ENCODE peak calls at places on chromosome 14, in seven cellular contexts. One of them, this sample, is unnamed.

GRCh38 chr14:92958373-92959188 is 35.6 kb downstream of the CHGA start:
- DNase-seq in coronary artery: no peak
- DNase-seq in BJ: no peak
- DNase-seq in A549: no peak
- DNase-seq in cardiac fibroblast: no peak
- DNase-seq in IMR-90: no peak
- DNase-seq in tibial artery: no peak
- DNase-seq in this sample: no peak

GRCh38 chr14:83208346-83208745 is 1674.7 kb upstream of the SEL1L start:
- DNase-seq in coronary artery: no peak
- DNase-seq in BJ: no peak
- DNase-seq in A549: no peak
- DNase-seq in cardiac fibroblast: no peak
- DNase-seq in IMR-90: peak; percentile 35
- DNase-seq in tibial artery: no peak
- DNase-seq in this sample: no peak

GRCh38 chr14:50533314-50533705 is 941 bp upstream of the MAP4K5 start:
- DNase-seq in coronary artery: no peak
- DNase-seq in BJ: no peak
- DNase-seq in A549: no peak
- DNase-seq in cardiac fibroblast: no peak
- DNase-seq in IMR-90: no peak
- DNase-seq in tibial artery: no peak
- DNase-seq in this sample: no peak

GRCh38 chr14:102568115-102568614 is 24.3 kb upstream of the RCOR1 start:
- DNase-seq in coronary artery: no peak
- DNase-seq in BJ: no peak
- DNase-seq in A549: peak; percentile 58
- DNase-seq in cardiac fibroblast: no peak
- DNase-seq in IMR-90: no peak
- DNase-seq in tibial artery: no peak
- DNase-seq in this sample: peak; percentile 63

GRCh38 chr14:72558721-72559120 is 335.2 kb downstream of the DPF3 start:
- DNase-seq in coronary artery: no peak
- DNase-seq in BJ: peak; percentile 12
- DNase-seq in A549: no peak
- DNase-seq in cardiac fibroblast: peak; percentile 67
- DNase-seq in IMR-90: peak; percentile 56
- DNase-seq in tibial artery: no peak
- DNase-seq in this sample: no peak

GRCh38 chr14:60514378-60515243 is 5.7 kb downstream of the SIX6 start:
- DNase-seq in coronary artery: no peak
- DNase-seq in BJ: no peak
- DNase-seq in A549: peak; percentile 17
- DNase-seq in cardiac fibroblast: peak; percentile 5
- DNase-seq in IMR-90: no peak
- DNase-seq in tibial artery: peak; percentile 60
- DNase-seq in this sample: peak; percentile 59

GRCh38 chr14:59004012-59004411 is 184.5 kb upstream of the DAAM1 start:
- DNase-seq in coronary artery: no peak
- DNase-seq in BJ: no peak
- DNase-seq in A549: no peak
- DNase-seq in cardiac fibroblast: peak; percentile 39
- DNase-seq in IMR-90: peak; percentile 14
- DNase-seq in tibial artery: no peak
- DNase-seq in this sample: no peak

GRCh38 chr14:75363570-75364227 is 64.1 kb upstream of the JDP2 start:
- DNase-seq in coronary artery: no peak
- DNase-seq in BJ: no peak
- DNase-seq in A549: no peak
- DNase-seq in cardiac fibroblast: peak; percentile 8
- DNase-seq in IMR-90: no peak
- DNase-seq in tibial artery: no peak
- DNase-seq in this sample: no peak

GRCh38 chr14:102508774-102509743 is 517 bp downstream of the ANKRD9 start:
- DNase-seq in coronary artery: no peak
- DNase-seq in BJ: no peak
- DNase-seq in A549: no peak
- DNase-seq in cardiac fibroblast: peak; percentile 70
- DNase-seq in IMR-90: peak; percentile 41
- DNase-seq in tibial artery: peak; percentile 85
- DNase-seq in this sample: no peak

GRCh38 chr14:30193791-30194407 is 266.3 kb upstream of the PRKD1 start:
- DNase-seq in coronary artery: no peak
- DNase-seq in BJ: peak; percentile 77
- DNase-seq in A549: no peak
- DNase-seq in cardiac fibroblast: peak; percentile 94
- DNase-seq in IMR-90: peak; percentile 94
- DNase-seq in tibial artery: no peak
- DNase-seq in this sample: no peak

GRCh38 chr14:95164506-95164905 is 7.2 kb upstream of the DICER1 start:
- DNase-seq in coronary artery: no peak
- DNase-seq in BJ: no peak
- DNase-seq in A549: no peak
- DNase-seq in cardiac fibroblast: no peak
- DNase-seq in IMR-90: no peak
- DNase-seq in tibial artery: no peak
- DNase-seq in this sample: no peak

GRCh38 chr14:65403231-65403630 is 9.3 kb upstream of the FUT8 start:
- DNase-seq in coronary artery: no peak
- DNase-seq in BJ: peak; percentile 70
- DNase-seq in A549: no peak
- DNase-seq in cardiac fibroblast: peak; percentile 72
- DNase-seq in IMR-90: no peak
- DNase-seq in tibial artery: no peak
- DNase-seq in this sample: no peak

GRCh38 chr14:95255487-95255886 is 64.2 kb downstream of the CLMN start:
- DNase-seq in coronary artery: peak; percentile 40
- DNase-seq in BJ: no peak
- DNase-seq in A549: peak; percentile 81
- DNase-seq in cardiac fibroblast: peak; percentile 73
- DNase-seq in IMR-90: peak; percentile 1
- DNase-seq in tibial artery: no peak
- DNase-seq in this sample: peak; percentile 86

GRCh38 chr14:100604126-100604501 is 16.9 kb upstream of the BEGAIN start:
- DNase-seq in coronary artery: no peak
- DNase-seq in BJ: no peak
- DNase-seq in A549: no peak
- DNase-seq in cardiac fibroblast: no peak
- DNase-seq in IMR-90: no peak
- DNase-seq in tibial artery: peak; percentile 56
- DNase-seq in this sample: no peak

GRCh38 chr14:100605706-100606686 is 18.8 kb upstream of the BEGAIN start:
- DNase-seq in coronary artery: no peak
- DNase-seq in BJ: no peak
- DNase-seq in A549: no peak
- DNase-seq in cardiac fibroblast: peak; percentile 40
- DNase-seq in IMR-90: peak; percentile 18
- DNase-seq in tibial artery: peak; percentile 34
- DNase-seq in this sample: no peak

GRCh38 chr14:100605230-100605629 is 18.0 kb upstream of the BEGAIN start:
- DNase-seq in coronary artery: no peak
- DNase-seq in BJ: no peak
- DNase-seq in A549: no peak
- DNase-seq in cardiac fibroblast: no peak
- DNase-seq in IMR-90: no peak
- DNase-seq in tibial artery: peak; percentile 51
- DNase-seq in this sample: no peak

GRCh38 chr14:100603341-100604125 is 16.3 kb upstream of the BEGAIN start:
- DNase-seq in coronary artery: no peak
- DNase-seq in BJ: no peak
- DNase-seq in A549: no peak
- DNase-seq in cardiac fibroblast: no peak
- DNase-seq in IMR-90: no peak
- DNase-seq in tibial artery: peak; percentile 66
- DNase-seq in this sample: no peak

DNA sequence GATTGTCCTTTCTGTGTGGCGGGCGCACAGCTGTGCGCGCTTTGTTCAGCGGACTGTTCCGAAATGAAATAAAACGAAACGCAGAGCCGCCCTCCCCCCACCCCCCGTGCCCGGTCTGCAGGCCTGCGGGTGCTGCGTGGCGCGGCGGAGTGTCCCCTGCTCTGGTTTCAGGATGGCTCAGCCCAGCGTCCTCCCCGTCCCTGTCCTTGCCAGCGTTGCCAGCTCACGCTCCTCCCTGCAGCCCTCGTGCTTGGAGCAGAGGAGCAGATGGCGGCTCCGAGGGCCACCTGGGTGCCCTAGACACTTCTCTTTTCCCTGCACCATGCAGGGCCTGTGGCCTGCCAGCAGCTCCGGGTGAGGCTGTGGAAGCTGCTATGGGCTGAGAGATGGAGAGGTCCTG is 17.5 kb upstream of the BEGAIN start:
- DNase-seq in coronary artery: no peak
- DNase-seq in BJ: no peak
- DNase-seq in A549: no peak
- DNase-seq in cardiac fibroblast: no peak
- DNase-seq in IMR-90: no peak
- DNase-seq in tibial artery: peak; percentile 52
- DNase-seq in this sample: no peak
- TF ChIP-seq CTCF in coronary artery: no peak
- TF ChIP-seq CTCF in BJ: no peak
- TF ChIP-seq CTCF in A549: no peak
- TF ChIP-seq CTCF in cardiac fibroblast: no peak
- TF ChIP-seq CTCF in IMR-90: no peak
- TF ChIP-seq CTCF in tibial artery: no peak
- TF ChIP-seq CTCF in this sample: no peak

GRCh38 chr14:54686219-54686870 is 119.4 kb downstream of the SAMD4A start:
- DNase-seq in coronary artery: peak; percentile 82
- DNase-seq in BJ: peak; percentile 89
- DNase-seq in A549: no peak
- DNase-seq in cardiac fibroblast: peak; percentile 92
- DNase-seq in IMR-90: peak; percentile 91
- DNase-seq in tibial artery: peak; percentile 85
- DNase-seq in this sample: no peak

GRCh38 chr14:54688229-54688628 is 121.3 kb downstream of the SAMD4A start:
- DNase-seq in coronary artery: no peak
- DNase-seq in BJ: no peak
- DNase-seq in A549: no peak
- DNase-seq in cardiac fibroblast: no peak
- DNase-seq in IMR-90: no peak
- DNase-seq in tibial artery: no peak
- DNase-seq in this sample: no peak

GRCh38 chr14:54689928-54690327 is 123.0 kb downstream of the SAMD4A start:
- DNase-seq in coronary artery: no peak
- DNase-seq in BJ: no peak
- DNase-seq in A549: no peak
- DNase-seq in cardiac fibroblast: no peak
- DNase-seq in IMR-90: no peak
- DNase-seq in tibial artery: no peak
- DNase-seq in this sample: no peak

GRCh38 chr14:54686871-54687749 is 120.2 kb downstream of the SAMD4A start:
- DNase-seq in coronary artery: no peak
- DNase-seq in BJ: no peak
- DNase-seq in A549: no peak
- DNase-seq in cardiac fibroblast: peak; percentile 40
- DNase-seq in IMR-90: no peak
- DNase-seq in tibial artery: no peak
- DNase-seq in this sample: no peak

GRCh38 chr14:54687750-54688119 is 120.8 kb downstream of the SAMD4A start:
- DNase-seq in coronary artery: no peak
- DNase-seq in BJ: no peak
- DNase-seq in A549: no peak
- DNase-seq in cardiac fibroblast: no peak
- DNase-seq in IMR-90: no peak
- DNase-seq in tibial artery: no peak
- DNase-seq in this sample: no peak
- TF ChIP-seq CTCF in coronary artery: no peak
- TF ChIP-seq CTCF in BJ: no peak
- TF ChIP-seq CTCF in A549: no peak
- TF ChIP-seq CTCF in cardiac fibroblast: no peak
- TF ChIP-seq CTCF in IMR-90: no peak
- TF ChIP-seq CTCF in tibial artery: no peak
- TF ChIP-seq CTCF in this sample: no peak

GRCh38 chr14:69684461-69685183 is 73.2 kb downstream of the SUSD6 start:
- DNase-seq in coronary artery: no peak
- DNase-seq in BJ: no peak
- DNase-seq in A549: no peak
- DNase-seq in cardiac fibroblast: no peak
- DNase-seq in IMR-90: no peak
- DNase-seq in tibial artery: no peak
- DNase-seq in this sample: no peak

GRCh38 chr14:69685217-69685616 is 73.8 kb downstream of the SUSD6 start:
- DNase-seq in coronary artery: no peak
- DNase-seq in BJ: no peak
- DNase-seq in A549: no peak
- DNase-seq in cardiac fibroblast: no peak
- DNase-seq in IMR-90: peak; percentile 84
- DNase-seq in tibial artery: no peak
- DNase-seq in this sample: no peak

GRCh38 chr14:69685716-69686115 is 74.3 kb downstream of the SUSD6 start:
- DNase-seq in coronary artery: no peak
- DNase-seq in BJ: no peak
- DNase-seq in A549: no peak
- DNase-seq in cardiac fibroblast: peak; percentile 77
- DNase-seq in IMR-90: peak; percentile 58
- DNase-seq in tibial artery: peak; percentile 77
- DNase-seq in this sample: no peak

GRCh38 chr14:69690042-69690441 is 76.9 kb upstream of the SRSF5 start:
- DNase-seq in coronary artery: no peak
- DNase-seq in BJ: no peak
- DNase-seq in A549: no peak
- DNase-seq in cardiac fibroblast: no peak
- DNase-seq in IMR-90: no peak
- DNase-seq in tibial artery: no peak
- DNase-seq in this sample: no peak

GRCh38 chr14:69687963-69688649 is 76.7 kb downstream of the SUSD6 start:
- DNase-seq in coronary artery: no peak
- DNase-seq in BJ: no peak
- DNase-seq in A549: no peak
- DNase-seq in cardiac fibroblast: no peak
- DNase-seq in IMR-90: no peak
- DNase-seq in tibial artery: no peak
- DNase-seq in this sample: no peak
- TF ChIP-seq CTCF in coronary artery: no peak
- TF ChIP-seq CTCF in BJ: no peak
- TF ChIP-seq CTCF in A549: no peak
- TF ChIP-seq CTCF in cardiac fibroblast: no peak
- TF ChIP-seq CTCF in IMR-90: no peak
- TF ChIP-seq CTCF in tibial artery: no peak
- TF ChIP-seq CTCF in this sample: no peak

DNA sequence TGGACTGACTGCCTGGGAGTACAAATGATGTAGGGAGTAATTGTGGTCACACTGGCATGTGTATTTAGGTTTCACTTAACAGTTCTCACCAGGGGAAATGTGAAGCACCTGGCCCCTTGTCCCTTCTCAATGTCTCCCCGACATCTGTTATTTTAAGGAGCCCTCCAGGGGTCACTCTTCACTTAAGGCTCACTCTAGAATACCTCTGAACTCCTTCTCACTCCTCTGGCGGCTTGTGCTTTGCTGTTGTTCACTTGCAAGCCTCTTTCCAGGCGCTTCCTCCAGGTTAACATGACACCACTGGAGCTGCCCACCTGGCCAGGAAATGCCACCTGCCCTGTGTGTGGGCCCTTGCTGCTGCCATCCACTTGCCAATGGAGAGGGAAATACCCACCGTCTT is 56.5 kb upstream of the GZMB start:
- DNase-seq in coronary artery: no peak
- DNase-seq in BJ: no peak
- DNase-seq in A549: no peak
- DNase-seq in cardiac fibroblast: no peak
- DNase-seq in IMR-90: no peak
- DNase-seq in tibial artery: no peak
- DNase-seq in this sample: peak; percentile 6
- TF ChIP-seq CTCF in coronary artery: no peak
- TF ChIP-seq CTCF in BJ: no peak
- TF ChIP-seq CTCF in A549: no peak
- TF ChIP-seq CTCF in cardiac fibroblast: no peak
- TF ChIP-seq CTCF in IMR-90: no peak
- TF ChIP-seq CTCF in tibial artery: no peak
- TF ChIP-seq CTCF in this sample: no peak

GRCh38 chr14:70856851-70857498 is 47.7 kb upstream of the MAP3K9 start:
- DNase-seq in coronary artery: no peak
- DNase-seq in BJ: peak; percentile 78
- DNase-seq in A549: no peak
- DNase-seq in cardiac fibroblast: peak; percentile 8
- DNase-seq in IMR-90: peak; percentile 96
- DNase-seq in tibial artery: no peak
- DNase-seq in this sample: no peak
- TF ChIP-seq CTCF in coronary artery: no peak
- TF ChIP-seq CTCF in BJ: no peak
- TF ChIP-seq CTCF in A549: no peak
- TF ChIP-seq CTCF in cardiac fibroblast: no peak
- TF ChIP-seq CTCF in IMR-90: no peak
- TF ChIP-seq CTCF in tibial artery: no peak
- TF ChIP-seq CTCF in this sample: no peak